ENCODE peak calls at places on chromosomes 11 and 22, in nine cellular contexts. E, U, X, O, W, D, K, Q and Z are unnamed samples.

GRCh38 chr11:130214861-130215530 is 55.4 kb downstream of the ST14 start:
- DNase-seq in D (no peak), Q (no peak), O (no peak), X (no peak), W (no peak), K (no peak), E (no peak), U (no peak), Z (no peak)

GRCh38 chr11:31421840-31422239 is 52.2 kb downstream of the DNAJC24 start:
- DNase-seq in X (no peak), E (no peak), O (no peak), U (no peak), Q (no peak), D (no peak), W (no peak), K (no peak), Z (no peak)

GRCh38 chr11:69300124-69301032 is 6.4 kb downstream of the MYEOV start:
- DNase-seq in E (no peak), Q (no peak), X (no peak), O (no peak), U (no peak), W (no peak), D (peak), K (no peak), Z (no peak)

GRCh38 chr11:86523738-86524602 is 148.4 kb downstream of the ME3 start:
- DNase-seq in X (peak), K (peak), Q (no peak), D (peak), U (no peak), E (peak), O (peak), W (no peak), Z (no peak)

GRCh38 chr11:45095691-45096010 is 50.8 kb upstream of the PRDM11 start:
- DNase-seq in D (no peak), O (no peak), U (no peak), E (no peak), W (no peak), K (no peak), X (no peak), Q (no peak), Z (no peak)

GRCh38 chr11:17979770-17980371 is 33.0 kb downstream of the SERGEF start:
- DNase-seq in W (peak), U (peak), D (no peak), Q (peak), X (no peak), K (no peak), E (no peak), O (peak), Z (peak)

GRCh38 chr11:33187851-33188722 is 26.8 kb upstream of the CSTF3 start:
- DNase-seq in K (no peak), O (no peak), X (no peak), U (peak), Q (no peak), D (no peak), E (peak), W (no peak), Z (no peak)

GRCh38 chr22:48635825-48636224 is 1191.8 kb downstream of the BRD1 start:
- DNase-seq in E (no peak), D (no peak), W (no peak), X (no peak), O (no peak), Q (no peak), K (no peak), U (no peak), Z (no peak)

GRCh38 chr11:72773291-72773690 is 20.6 kb downstream of the STARD10 start:
- DNase-seq in Q (peak), D (peak), K (peak), E (peak), O (peak), W (peak), U (no peak), X (peak), Z (peak)

GRCh38 chr11:128520206-128520885 is 67.0 kb downstream of the ETS1 start:
- DNase-seq in K (no peak), W (no peak), X (no peak), O (no peak), D (no peak), E (no peak), U (no peak), Q (no peak), Z (no peak)

GRCh38 chr11:10627816-10628215 is 59.4 kb upstream of the LYVE1 start:
- DNase-seq in W (no peak), Q (no peak), U (no peak), K (no peak), D (no peak), O (no peak), X (no peak), E (no peak), Z (no peak)

GRCh38 chr11:66883021-66883968 is 26.4 kb downstream of the LRFN4 start:
- DNase-seq in W (peak), U (peak), D (peak), K (peak), Q (no peak), X (no peak), O (peak), E (no peak), Z (peak)

GRCh38 chr11:133947298-133947905 is 9.4 kb downstream of the IGSF9B start:
- DNase-seq in E (no peak), D (peak), U (no peak), Q (no peak), K (peak), O (peak), X (no peak), W (peak), Z (peak)

GRCh38 chr11:78071717-78072116 is 7.9 kb downstream of the NDUFC2 start:
- DNase-seq in E (no peak), W (no peak), U (no peak), D (no peak), Q (no peak), O (no peak), X (no peak), K (no peak), Z (no peak)

GRCh38 chr22:40289991-40290459 is 56.3 kb upstream of the ADSL start:
- DNase-seq in O (no peak), K (peak), X (no peak), U (peak), Q (no peak), D (peak), E (no peak), W (no peak), Z (no peak)

GRCh38 chr11:100823360-100823759 is 136.3 kb downstream of the ARHGAP42 start:
- DNase-seq in E (no peak), K (no peak), U (no peak), X (no peak), O (peak), Q (no peak), D (no peak), W (no peak), Z (no peak)

GRCh38 chr11:67503119-67504022 is 1.8 kb downstream of the PITPNM1 start:
- DNase-seq in O (no peak), Q (no peak), E (no peak), U (no peak), W (peak), X (no peak), D (no peak), K (no peak), Z (no peak)

GRCh38 chr11:74494916-74495315 is 1.4 kb upstream of the LIPT2 start:
- DNase-seq in D (no peak), Q (no peak), K (no peak), W (no peak), O (no peak), U (no peak), E (no peak), X (no peak), Z (no peak)

GRCh38 chr11:88552377-88553029 is 215.0 kb upstream of the CTSC start:
- DNase-seq in D (peak), W (peak), X (no peak), Q (no peak), U (peak), O (peak), E (no peak), K (no peak), Z (peak)

GRCh38 chr22:49852898-49853894 is at the start of gene ZBED4:
- DNase-seq in X (peak), O (peak), W (peak), U (peak), Q (peak), K (peak), D (peak), E (peak), Z (peak)

GRCh38 chr11:27209562-27210005 is 153.4 kb downstream of the CCDC34 start:
- DNase-seq in K (peak), E (peak), X (no peak), Q (no peak), D (peak), W (no peak), O (peak), U (no peak), Z (peak)

GRCh38 chr11:18726040-18726439 is at the start of gene IGSF22:
- DNase-seq in E (no peak), K (no peak), W (no peak), O (no peak), D (no peak), U (no peak), X (no peak), Q (no peak), Z (no peak)

GRCh38 chr11:1568451-1568911 is 3.6 kb downstream of the DUSP8 start:
- DNase-seq in E (peak), K (no peak), X (no peak), W (peak), U (no peak), Q (no peak), O (no peak), D (no peak), Z (no peak)

GRCh38 chr11:46369458-46370152 is 11.9 kb upstream of the MDK start:
- DNase-seq in X (peak), E (no peak), U (peak), D (peak), Q (peak), O (peak), K (peak), W (peak), Z (peak)

GRCh38 chr11:122661182-122661945 is 5.8 kb downstream of the UBASH3B start:
- DNase-seq in E (no peak), X (no peak), K (peak), U (no peak), W (no peak), O (peak), D (no peak), Q (no peak), Z (no peak)

GRCh38 chr11:44911031-44911814 is 39.5 kb downstream of the TP53I11 start:
- DNase-seq in U (peak), O (peak), X (peak), E (peak), K (peak), Q (peak), D (peak), W (peak), Z (peak)

GRCh38 chr11:78250099-78250498 is 61.4 kb downstream of the USP35 start:
- DNase-seq in O (no peak), D (no peak), Q (no peak), W (no peak), E (no peak), X (no peak), K (no peak), U (no peak), Z (no peak)

GRCh38 chr11:9859491-9860305 is 195.8 kb downstream of the SWAP70 start:
- DNase-seq in E (no peak), Q (no peak), O (peak), K (peak), W (no peak), U (no peak), X (no peak), D (peak), Z (no peak)

GRCh38 chr11:94933225-94934130 is 39.9 kb downstream of the CWC15 start:
- DNase-seq in O (no peak), W (peak), E (peak), K (peak), U (no peak), Q (peak), X (peak), D (peak), Z (no peak)

GRCh38 chr11:502288-503178 is 4.5 kb downstream of the RNH1 start:
- DNase-seq in X (no peak), O (no peak), Q (peak), W (peak), E (no peak), U (peak), D (no peak), K (no peak), Z (no peak)

GRCh38 chr22:27420817-27421361 is 380.7 kb downstream of the MN1 start:
- DNase-seq in D (peak), E (peak), X (peak), O (peak), U (no peak), Q (peak), W (no peak), K (peak), Z (no peak)

GRCh38 chr22:19691721-19692341 is 22.5 kb upstream of the SEPTIN5 start:
- DNase-seq in D (peak), Q (no peak), O (peak), X (peak), K (peak), E (no peak), W (no peak), U (no peak), Z (no peak)

GRCh38 chr11:114183041-114183511 is 113.1 kb upstream of the NNMT start:
- DNase-seq in X (no peak), W (no peak), O (no peak), K (no peak), E (no peak), U (peak), Q (peak), D (no peak), Z (no peak)

GRCh38 chr22:40024201-40025061 is 29.7 kb downstream of the FAM83F start:
- DNase-seq in Q (no peak), K (peak), U (peak), X (no peak), E (peak), W (peak), D (peak), O (peak), Z (peak)

GRCh38 chr11:86119062-86119461 is 50.2 kb upstream of the PICALM start:
- DNase-seq in D (no peak), W (peak), U (no peak), K (peak), E (no peak), O (no peak), X (no peak), Q (no peak), Z (no peak)

GRCh38 chr11:76233936-76234703 is 27.8 kb upstream of the WNT11 start:
- DNase-seq in K (peak), D (no peak), O (peak), U (peak), W (peak), X (no peak), E (peak), Q (peak), Z (peak)
- TF ChIP-seq CTCF in K (no peak), D (no peak), O (no peak), U (no peak), W (no peak), X (no peak), E (peak), Q (no peak), Z (no peak)

GRCh38 chr22:47204002-47204979 is 441.8 kb downstream of the TBC1D22A start:
- DNase-seq in W (no peak), X (no peak), D (no peak), U (no peak), K (no peak), O (no peak), E (no peak), Q (no peak), Z (no peak)
- TF ChIP-seq CTCF in W (no peak), X (no peak), D (no peak), U (no peak), K (no peak), O (no peak), E (no peak), Q (no peak), Z (no peak)

DNA sequence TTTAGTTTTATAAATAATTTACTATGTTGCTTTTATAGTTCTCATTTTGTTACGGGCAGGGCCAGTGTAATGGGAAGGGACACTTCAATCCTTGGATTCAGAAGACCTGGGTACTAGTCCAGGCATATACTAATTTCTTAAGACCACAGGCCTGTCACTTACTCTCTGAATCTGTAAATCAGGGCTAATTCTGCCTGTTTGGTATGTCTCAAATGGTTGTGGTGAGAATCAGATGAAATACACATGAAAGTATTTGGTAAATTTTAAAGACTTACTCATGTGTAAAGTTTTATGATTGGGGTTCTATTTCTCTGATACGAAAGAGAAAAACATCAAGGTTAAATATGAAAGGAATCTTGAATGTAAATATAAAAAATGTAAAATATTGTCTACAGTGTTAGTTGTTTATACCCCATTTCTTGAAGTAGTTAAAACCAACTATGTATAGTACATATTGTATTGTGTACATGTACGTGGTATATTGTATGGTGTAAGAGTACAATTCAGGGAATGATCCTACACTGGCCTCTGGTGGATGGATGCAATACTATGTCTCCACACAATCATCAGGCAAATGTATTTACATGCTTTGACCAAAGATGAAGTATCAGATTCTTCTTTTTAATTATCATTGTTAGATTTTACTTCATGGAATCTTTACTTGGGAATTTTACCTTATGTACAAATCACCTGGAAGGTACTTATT is 24.5 kb upstream of the RAG2 start:
- DNase-seq in U (peak), W (peak), D (peak), Q (no peak), K (peak), O (peak), E (no peak), X (peak), Z (peak)
- TF ChIP-seq CTCF in U (peak), W (peak), D (peak), Q (peak), K (peak), O (peak), E (peak), X (peak), Z (peak)

GRCh38 chr11:35144103-35144741 is 5.3 kb downstream of the CD44 start:
- DNase-seq in X (peak), E (no peak), U (peak), Q (no peak), O (peak), D (peak), K (peak), W (no peak), Z (no peak)
- TF ChIP-seq CTCF in X (no peak), E (no peak), U (no peak), Q (no peak), O (no peak), D (no peak), K (no peak), W (no peak), Z (no peak)

GRCh38 chr11:119014209-119014924 is 3.8 kb downstream of the RPS25 start:
- DNase-seq in X (no peak), U (no peak), Q (no peak), K (no peak), E (no peak), W (no peak), O (no peak), D (no peak), Z (no peak)

GRCh38 chr11:119019996-119020395 is 1.4 kb downstream of the TRAPPC4 start:
- DNase-seq in U (peak), X (no peak), O (no peak), Q (no peak), E (no peak), K (no peak), W (no peak), D (no peak), Z (no peak)

GRCh38 chr11:119016216-119017009 is 1.7 kb downstream of the RPS25 start:
- DNase-seq in U (no peak), X (no peak), D (no peak), W (no peak), Q (no peak), O (no peak), E (no peak), K (no peak), Z (no peak)

GRCh38 chr11:119015054-119015611 is 3.0 kb downstream of the RPS25 start:
- DNase-seq in K (no peak), W (no peak), X (no peak), Q (no peak), O (peak), E (no peak), U (peak), D (no peak), Z (no peak)

GRCh38 chr11:119018074-119018938 is at the start of the genes RPS25 and TRAPPC4:
- DNase-seq in E (peak), O (peak), Q (peak), X (peak), D (peak), W (peak), K (peak), U (peak), Z (peak)
- TF ChIP-seq CTCF in E (no peak), O (no peak), Q (no peak), X (no peak), D (no peak), W (no peak), K (no peak), U (no peak), Z (no peak)

GRCh38 chr22:30816413-30816812 is 121.7 kb downstream of the OSBP2 start:
- DNase-seq in X (no peak), Q (no peak), K (no peak), W (no peak), U (peak), D (no peak), O (peak), E (no peak), Z (no peak)
- TF ChIP-seq CTCF in X (no peak), Q (no peak), K (no peak), W (no peak), U (peak), D (peak), O (no peak), E (no peak), Z (no peak)